ENCODE peak calls at places on chromosomes 11 and 22, in four cellular contexts. One of them, this sample, is unnamed.

GRCh38 chr11:87299041-87299481 is 261.3 kb downstream of the TMEM135 start:
- DNase-seq in cardiac muscle cell: no peak
- DNase-seq in PC-9: no peak
- DNase-seq in Caco-2: no peak
- DNase-seq in this sample: no peak

GRCh38 chr11:57248780-57249383 is 11.8 kb upstream of the APLNR start:
- DNase-seq in cardiac muscle cell: peak
- DNase-seq in PC-9: peak
- DNase-seq in Caco-2: peak
- DNase-seq in this sample: peak

GRCh38 chr11:86370922-86371614 is 3.6 kb upstream of the CCDC81 start:
- DNase-seq in cardiac muscle cell: peak
- DNase-seq in PC-9: peak
- DNase-seq in Caco-2: peak
- DNase-seq in this sample: no peak

GRCh38 chr11:57269580-57270021 is 32.6 kb upstream of the APLNR start:
- DNase-seq in cardiac muscle cell: peak
- DNase-seq in PC-9: no peak
- DNase-seq in Caco-2: no peak
- DNase-seq in this sample: no peak

GRCh38 chr11:70568504-70569172 is 170.3 kb downstream of the CTTN start:
- DNase-seq in cardiac muscle cell: peak
- DNase-seq in PC-9: no peak
- DNase-seq in Caco-2: no peak
- DNase-seq in this sample: no peak

GRCh38 chr22:47213571-47214230 is 451.3 kb downstream of the TBC1D22A start:
- DNase-seq in cardiac muscle cell: peak
- DNase-seq in PC-9: no peak
- DNase-seq in Caco-2: peak
- DNase-seq in this sample: peak

GRCh38 chr11:27532652-27533325 is 26.2 kb upstream of the LIN7C start:
- DNase-seq in cardiac muscle cell: peak
- DNase-seq in PC-9: no peak
- DNase-seq in Caco-2: no peak
- DNase-seq in this sample: no peak

GRCh38 chr11:118663929-118664328 is 15.5 kb downstream of the TREH start:
- DNase-seq in cardiac muscle cell: no peak
- DNase-seq in PC-9: no peak
- DNase-seq in Caco-2: peak
- DNase-seq in this sample: no peak

GRCh38 chr11:118913411-118914125 is 12.2 kb downstream of the BCL9L start:
- DNase-seq in cardiac muscle cell: no peak
- DNase-seq in PC-9: peak
- DNase-seq in Caco-2: no peak
- DNase-seq in this sample: no peak

GRCh38 chr22:44329179-44329796 is 16.5 kb upstream of the SHISAL1 start:
- DNase-seq in cardiac muscle cell: no peak
- DNase-seq in PC-9: peak
- DNase-seq in Caco-2: no peak
- DNase-seq in this sample: no peak

GRCh38 chr11:107157146-107157808 is 139.0 kb upstream of the GUCY1A2 start:
- DNase-seq in cardiac muscle cell: no peak
- DNase-seq in PC-9: no peak
- DNase-seq in Caco-2: no peak
- DNase-seq in this sample: no peak

DNA sequence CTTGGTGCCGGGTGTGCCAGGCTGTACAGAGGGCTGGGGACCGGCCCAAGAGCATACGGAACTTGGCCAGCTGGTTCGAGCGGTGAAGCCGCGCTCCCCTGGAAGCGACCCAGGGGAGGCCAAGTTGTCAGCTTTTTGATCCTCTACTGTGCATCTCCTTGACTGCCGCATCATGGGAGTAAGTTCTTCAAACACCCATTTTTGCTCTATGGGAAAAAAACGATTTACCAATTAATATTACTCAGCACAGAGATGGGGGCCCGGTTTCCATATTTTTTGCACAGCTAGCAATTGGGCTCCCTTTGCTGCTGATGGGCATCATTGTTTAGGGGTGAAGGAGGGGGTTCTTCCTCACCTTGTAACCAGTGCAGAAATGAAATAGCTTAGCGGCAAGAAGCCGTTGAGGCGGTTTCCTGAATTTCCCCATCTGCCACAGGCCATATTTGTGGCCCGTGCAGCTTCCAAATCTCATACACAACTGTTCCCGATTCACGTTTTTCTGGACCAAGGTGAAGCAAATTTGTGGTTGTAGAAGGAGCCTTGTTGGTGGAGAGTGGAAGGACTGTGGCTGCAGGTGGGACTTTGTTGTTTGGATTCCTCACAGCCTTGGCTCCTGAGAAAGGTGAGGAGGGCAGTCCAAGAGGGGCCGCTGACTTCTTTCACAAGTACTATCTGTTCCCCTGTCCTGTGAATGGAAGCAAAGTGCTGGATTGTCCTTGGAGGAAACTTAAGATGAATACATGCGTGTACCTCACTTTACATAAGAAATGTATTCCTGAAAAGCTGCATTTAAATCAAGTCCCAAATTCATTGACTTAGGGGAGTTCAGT is 2.1 kb downstream of the FUT4 start:
- DNase-seq in cardiac muscle cell: no peak
- DNase-seq in PC-9: no peak
- DNase-seq in Caco-2: no peak
- DNase-seq in this sample: no peak
- H3K4me3 ChIP-seq in cardiac muscle cell: peak
- H3K4me3 ChIP-seq in PC-9: peak
- H3K4me3 ChIP-seq in Caco-2: peak
- H3K4me3 ChIP-seq in this sample: peak

GRCh38 chr11:74446445-74446844 is 20.9 kb downstream of the KCNE3 start:
- DNase-seq in cardiac muscle cell: no peak
- DNase-seq in PC-9: no peak
- DNase-seq in Caco-2: no peak
- DNase-seq in this sample: no peak

GRCh38 chr11:74442601-74443000 is 24.7 kb downstream of the KCNE3 start:
- DNase-seq in cardiac muscle cell: no peak
- DNase-seq in PC-9: no peak
- DNase-seq in Caco-2: no peak
- DNase-seq in this sample: no peak

GRCh38 chr11:74444173-74444832 is 23.0 kb downstream of the KCNE3 start:
- DNase-seq in cardiac muscle cell: no peak
- DNase-seq in PC-9: no peak
- DNase-seq in Caco-2: no peak
- DNase-seq in this sample: no peak

GRCh38 chr11:74447720-74448119 is 19.6 kb downstream of the KCNE3 start:
- DNase-seq in cardiac muscle cell: no peak
- DNase-seq in PC-9: peak
- DNase-seq in Caco-2: no peak
- DNase-seq in this sample: no peak

GRCh38 chr11:74443071-74443864 is 24.1 kb downstream of the KCNE3 start:
- DNase-seq in cardiac muscle cell: peak
- DNase-seq in PC-9: peak
- DNase-seq in Caco-2: no peak
- DNase-seq in this sample: peak
- TF ChIP-seq CTCF in cardiac muscle cell: no peak
- TF ChIP-seq CTCF in PC-9: peak
- TF ChIP-seq CTCF in Caco-2: no peak
- TF ChIP-seq CTCF in this sample: no peak

GRCh38 chr11:125901872-125902271 is 1.1 kb downstream of the PUS3 start:
- DNase-seq in cardiac muscle cell: no peak
- DNase-seq in PC-9: no peak
- DNase-seq in Caco-2: no peak
- DNase-seq in this sample: no peak

GRCh38 chr11:125902315-125902926 is 585 bp downstream of the PUS3 start:
- DNase-seq in cardiac muscle cell: no peak
- DNase-seq in PC-9: no peak
- DNase-seq in Caco-2: no peak
- DNase-seq in this sample: no peak

GRCh38 chr11:125902927-125903752 is at the start of gene PUS3:
- DNase-seq in cardiac muscle cell: peak
- DNase-seq in PC-9: peak
- DNase-seq in Caco-2: peak
- DNase-seq in this sample: peak

GRCh38 chr11:125904678-125905077 is 370 bp downstream of the DDX25 start:
- DNase-seq in cardiac muscle cell: no peak
- DNase-seq in PC-9: no peak
- DNase-seq in Caco-2: no peak
- DNase-seq in this sample: no peak

DNA sequence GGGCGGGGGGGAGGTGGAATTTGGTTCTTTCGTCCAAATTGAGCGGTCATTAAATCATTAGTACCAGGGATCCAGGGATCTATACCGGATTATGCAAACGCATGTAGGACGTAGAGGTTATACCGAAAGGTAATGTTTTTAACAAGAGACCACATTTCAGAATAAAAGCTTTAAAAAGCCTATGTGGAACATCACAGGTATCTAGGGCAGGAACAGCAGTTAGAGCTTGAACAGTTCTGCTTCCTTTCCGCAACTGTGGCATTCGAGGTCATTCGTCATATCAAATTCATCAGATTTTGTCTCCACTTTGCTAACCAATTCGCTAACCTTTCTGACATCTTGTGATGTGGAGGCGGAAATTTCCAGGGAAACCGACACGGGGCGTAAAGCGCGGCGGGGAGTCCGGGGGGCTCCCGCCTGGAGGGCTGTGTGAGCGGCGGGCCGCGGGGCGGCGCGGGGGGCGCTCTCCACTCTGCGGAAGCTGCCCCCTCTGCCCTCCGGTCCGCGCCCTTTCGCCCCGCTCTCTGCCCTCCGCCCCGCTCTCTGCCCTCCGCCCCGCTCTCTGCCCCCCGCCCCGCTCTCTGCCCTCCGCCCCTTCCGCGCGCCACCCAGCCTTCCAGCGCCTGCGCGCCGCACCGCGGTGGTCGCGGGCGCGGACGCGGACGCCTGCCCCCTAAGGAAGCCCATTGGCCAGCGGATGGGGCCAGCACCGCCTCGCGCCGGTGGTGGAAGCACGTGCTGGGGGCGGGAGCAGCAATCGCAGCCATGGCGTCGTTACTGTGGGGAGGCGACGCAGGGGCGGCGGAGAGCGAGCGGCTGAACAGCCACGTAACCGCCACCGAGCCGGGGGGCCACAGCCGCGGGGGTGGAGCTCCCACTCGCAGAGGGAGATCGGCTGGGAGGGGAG is at the start of gene DDX25:
- DNase-seq in cardiac muscle cell: no peak
- DNase-seq in PC-9: no peak
- DNase-seq in Caco-2: no peak
- DNase-seq in this sample: no peak
- H3K4me3 ChIP-seq in cardiac muscle cell: peak
- H3K4me3 ChIP-seq in PC-9: peak
- H3K4me3 ChIP-seq in Caco-2: no peak
- H3K4me3 ChIP-seq in this sample: peak

GRCh38 chr11:103257360-103257759 is 148.1 kb downstream of the DYNC2H1 start:
- DNase-seq in cardiac muscle cell: peak
- DNase-seq in PC-9: no peak
- DNase-seq in Caco-2: no peak
- DNase-seq in this sample: no peak
- TF ChIP-seq CTCF in cardiac muscle cell: peak
- TF ChIP-seq CTCF in PC-9: peak
- TF ChIP-seq CTCF in Caco-2: peak
- TF ChIP-seq CTCF in this sample: no peak

GRCh38 chr11:129373489-129373953 is 2.1 kb upstream of the BARX2 start:
- DNase-seq in cardiac muscle cell: peak
- DNase-seq in PC-9: peak
- DNase-seq in Caco-2: no peak
- DNase-seq in this sample: no peak

GRCh38 chr11:129375731-129376657 is at the start of gene BARX2:
- DNase-seq in cardiac muscle cell: peak
- DNase-seq in PC-9: peak
- DNase-seq in Caco-2: peak
- DNase-seq in this sample: peak

GRCh38 chr11:129374993-129375721 is 491 bp upstream of the BARX2 start:
- DNase-seq in cardiac muscle cell: no peak
- DNase-seq in PC-9: peak
- DNase-seq in Caco-2: peak
- DNase-seq in this sample: no peak

GRCh38 chr11:129372609-129373488 is 2.8 kb upstream of the BARX2 start:
- DNase-seq in cardiac muscle cell: no peak
- DNase-seq in PC-9: peak
- DNase-seq in Caco-2: no peak
- DNase-seq in this sample: no peak

DNA sequence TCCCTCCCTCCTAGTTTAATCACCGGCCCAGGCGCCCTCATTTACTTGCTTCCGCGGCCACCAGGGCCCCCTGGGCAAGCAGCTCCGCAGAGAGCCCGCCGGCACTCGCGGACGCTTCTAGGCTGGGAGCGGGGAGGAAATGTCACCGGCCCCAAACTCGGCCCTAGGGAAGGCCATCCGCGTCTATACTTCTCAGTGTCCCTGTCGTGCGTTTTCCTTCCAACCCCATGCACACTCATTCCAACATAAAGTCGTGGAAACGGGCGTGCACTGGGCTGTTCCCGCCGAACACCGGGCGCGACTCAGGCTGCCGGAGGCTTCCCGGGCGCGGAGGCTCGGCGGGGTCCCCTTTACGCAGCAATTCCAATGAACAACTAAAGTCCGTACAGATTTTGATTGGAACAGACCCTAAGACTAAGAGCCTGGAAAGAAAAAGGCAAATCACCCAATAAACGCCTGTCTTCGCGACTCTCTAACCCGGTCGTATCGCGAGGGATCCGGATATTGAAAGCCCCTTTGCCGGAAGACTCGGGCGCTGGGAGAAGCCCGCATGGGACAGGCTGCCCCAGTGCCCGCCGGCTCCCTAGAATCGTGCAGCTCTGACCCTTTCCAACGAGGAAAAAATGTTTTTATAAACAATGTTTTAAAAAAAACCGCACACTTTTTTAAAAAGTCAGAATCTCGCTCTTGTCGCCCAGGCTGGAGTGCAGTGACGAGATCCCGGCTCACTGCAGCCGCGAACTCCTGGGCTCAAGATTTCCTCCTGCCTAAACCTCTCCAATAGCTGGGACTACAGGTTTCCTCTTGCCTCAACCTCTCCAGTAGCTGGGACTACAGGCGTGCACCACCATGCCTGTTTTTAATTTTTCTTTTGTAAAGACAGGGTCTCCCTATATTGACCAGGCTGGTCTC is 1.3 kb upstream of the BARX2 start:
- DNase-seq in cardiac muscle cell: no peak
- DNase-seq in PC-9: peak
- DNase-seq in Caco-2: no peak
- DNase-seq in this sample: no peak
- H3K4me3 ChIP-seq in cardiac muscle cell: peak
- H3K4me3 ChIP-seq in PC-9: peak
- H3K4me3 ChIP-seq in Caco-2: peak
- H3K4me3 ChIP-seq in this sample: no peak